ENCODE peak calls at places on chromosomes 2 and 18, in four cellular contexts. One of them, this sample, is unnamed.
A peak's percentile ranks its signal among the peaks of the same experiment; 100 is the strongest.

GRCh38 chr2:240220371-240220770 is 79.9 kb upstream of the OTOS start:
- DNase-seq in K562: no peak
- DNase-seq in WTC11: no peak
- DNase-seq in GM12878: no peak
- DNase-seq in this sample: no peak

GRCh38 chr2:26671691-26672090 is 20.8 kb upstream of the KCNK3 start:
- DNase-seq in WTC11: no peak
- DNase-seq in K562: no peak
- DNase-seq in GM12878: no peak
- DNase-seq in this sample: no peak

GRCh38 chr2:152555048-152555447 is 162.2 kb downstream of the PRPF40A start:
- DNase-seq in GM12878: no peak
- DNase-seq in K562: no peak
- DNase-seq in WTC11: no peak
- DNase-seq in this sample: no peak

GRCh38 chr18:604771-605170 is 8.0 kb downstream of the CLUL1 start:
- DNase-seq in WTC11: no peak
- DNase-seq in K562: peak; percentile 80
- DNase-seq in GM12878: no peak
- DNase-seq in this sample: no peak

GRCh38 chr18:54822872-54823845 is 5.1 kb upstream of the RAB27B start:
- DNase-seq in WTC11: no peak
- DNase-seq in K562: peak; percentile 46
- DNase-seq in GM12878: no peak
- DNase-seq in this sample: no peak

GRCh38 chr2:135600915-135601314 is 69.6 kb downstream of the R3HDM1 start:
- DNase-seq in K562: no peak
- DNase-seq in WTC11: no peak
- DNase-seq in GM12878: no peak
- DNase-seq in this sample: no peak

GRCh38 chr18:27608742-27609141 is 423.6 kb upstream of the CHST9 start:
- DNase-seq in K562: peak; percentile 1
- DNase-seq in GM12878: no peak
- DNase-seq in WTC11: no peak
- DNase-seq in this sample: no peak

GRCh38 chr2:66843856-66844255 is 408.9 kb downstream of the MEIS1 start:
- DNase-seq in GM12878: no peak
- DNase-seq in K562: no peak
- DNase-seq in WTC11: no peak
- DNase-seq in this sample: no peak

GRCh38 chr2:125312342-125312741 is 1287.3 kb downstream of the CNTNAP5 start:
- DNase-seq in K562: no peak
- DNase-seq in WTC11: no peak
- DNase-seq in GM12878: no peak
- DNase-seq in this sample: no peak

GRCh38 chr2:200135082-200135481 is 171.4 kb upstream of the SPATS2L start:
- DNase-seq in K562: no peak
- DNase-seq in GM12878: no peak
- DNase-seq in WTC11: no peak
- DNase-seq in this sample: no peak

GRCh38 chr2:68832161-68832869 is 38.9 kb downstream of the BMP10 start:
- DNase-seq in K562: peak; percentile 77
- DNase-seq in GM12878: peak; percentile 31
- DNase-seq in WTC11: no peak
- DNase-seq in this sample: no peak

GRCh38 chr2:7819860-7820259 is 862.0 kb upstream of the ID2 start:
- DNase-seq in K562: no peak
- DNase-seq in GM12878: no peak
- DNase-seq in WTC11: no peak
- DNase-seq in this sample: no peak

GRCh38 chr18:68219867-68220266 is 495.0 kb downstream of the TMX3 start:
- DNase-seq in K562: no peak
- DNase-seq in GM12878: no peak
- DNase-seq in WTC11: no peak
- DNase-seq in this sample: no peak

GRCh38 chr2:60958800-60959199 is 58.7 kb upstream of the PEX13 start:
- DNase-seq in GM12878: no peak
- DNase-seq in WTC11: no peak
- DNase-seq in K562: no peak
- DNase-seq in this sample: no peak

GRCh38 chr2:151630372-151630771 is 103.9 kb downstream of the NEB start:
- DNase-seq in GM12878: no peak
- DNase-seq in WTC11: no peak
- DNase-seq in K562: no peak
- DNase-seq in this sample: no peak

GRCh38 chr18:33576999-33577687 is 876 bp upstream of the ASXL3 start:
- DNase-seq in K562: no peak
- DNase-seq in GM12878: no peak
- DNase-seq in WTC11: no peak
- DNase-seq in this sample: no peak

GRCh38 chr2:225806105-225806504 is 406.6 kb downstream of the NYAP2 start:
- DNase-seq in K562: no peak
- DNase-seq in WTC11: no peak
- DNase-seq in GM12878: no peak
- DNase-seq in this sample: no peak

GRCh38 chr2:240259201-240259923 is 118.9 kb upstream of the OTOS start:
- DNase-seq in GM12878: no peak
- DNase-seq in K562: no peak
- DNase-seq in WTC11: no peak
- DNase-seq in this sample: peak; percentile 58

GRCh38 chr18:34760444-34760843 is 50.3 kb downstream of the DTNA start:
- DNase-seq in K562: no peak
- DNase-seq in GM12878: no peak
- DNase-seq in WTC11: no peak
- DNase-seq in this sample: no peak

GRCh38 chr2:2890901-2891300 is 486.7 kb downstream of the EIPR1 start:
- DNase-seq in GM12878: no peak
- DNase-seq in WTC11: no peak
- DNase-seq in K562: no peak
- DNase-seq in this sample: no peak

GRCh38 chr2:20135631-20136050 is 84.2 kb upstream of the LAPTM4A start:
- DNase-seq in K562: peak; percentile 72
- DNase-seq in WTC11: peak; percentile 82
- DNase-seq in GM12878: no peak
- DNase-seq in this sample: peak; percentile 89

GRCh38 chr2:133417410-133417809 is 150.9 kb downstream of the NCKAP5 start:
- DNase-seq in K562: no peak
- DNase-seq in WTC11: no peak
- DNase-seq in GM12878: no peak
- DNase-seq in this sample: no peak

GRCh38 chr2:53460347-53460746 is 307.3 kb upstream of the CHAC2 start:
- DNase-seq in K562: no peak
- DNase-seq in WTC11: no peak
- DNase-seq in GM12878: no peak
- DNase-seq in this sample: no peak

DNA sequence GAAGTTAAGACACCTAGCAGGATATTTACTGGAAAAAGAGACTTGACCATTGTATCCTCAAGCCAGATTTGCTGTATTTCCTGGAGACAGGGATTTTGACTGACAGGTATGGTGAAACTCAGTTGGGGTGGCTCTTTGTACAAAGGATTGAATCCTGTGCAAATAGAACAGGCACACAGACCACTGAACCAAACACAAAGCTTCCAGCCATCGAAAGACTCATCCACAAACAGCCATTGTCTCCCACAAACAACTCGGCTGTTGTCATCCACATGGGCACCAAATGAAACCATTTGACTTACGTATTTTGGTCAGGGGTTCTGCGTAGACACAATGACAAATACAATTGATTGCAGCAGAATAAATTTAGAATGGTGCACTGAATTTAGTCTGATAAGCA is 15.9 kb downstream of the RNF152 start:
- DNase-seq in GM12878: no peak
- DNase-seq in WTC11: no peak
- DNase-seq in K562: no peak
- DNase-seq in this sample: no peak
- TF ChIP-seq USF1 in GM12878: no peak
- TF ChIP-seq USF1 in WTC11: no peak
- TF ChIP-seq USF1 in K562: no peak
- TF ChIP-seq USF1 in this sample: no peak

GRCh38 chr18:14179306-14179705 is 47.1 kb upstream of the ZNF519 start:
- DNase-seq in WTC11: no peak
- DNase-seq in GM12878: no peak
- DNase-seq in K562: no peak
- DNase-seq in this sample: no peak
- TF ChIP-seq USF1 in WTC11: no peak
- TF ChIP-seq USF1 in GM12878: no peak
- TF ChIP-seq USF1 in K562: no peak
- TF ChIP-seq USF1 in this sample: no peak

GRCh38 chr2:217553202-217553601 is 449.6 kb downstream of the TNS1 start:
- DNase-seq in WTC11: no peak
- DNase-seq in GM12878: no peak
- DNase-seq in K562: no peak
- DNase-seq in this sample: no peak
- TF ChIP-seq USF1 in WTC11: no peak
- TF ChIP-seq USF1 in GM12878: no peak
- TF ChIP-seq USF1 in K562: no peak
- TF ChIP-seq USF1 in this sample: no peak

DNA sequence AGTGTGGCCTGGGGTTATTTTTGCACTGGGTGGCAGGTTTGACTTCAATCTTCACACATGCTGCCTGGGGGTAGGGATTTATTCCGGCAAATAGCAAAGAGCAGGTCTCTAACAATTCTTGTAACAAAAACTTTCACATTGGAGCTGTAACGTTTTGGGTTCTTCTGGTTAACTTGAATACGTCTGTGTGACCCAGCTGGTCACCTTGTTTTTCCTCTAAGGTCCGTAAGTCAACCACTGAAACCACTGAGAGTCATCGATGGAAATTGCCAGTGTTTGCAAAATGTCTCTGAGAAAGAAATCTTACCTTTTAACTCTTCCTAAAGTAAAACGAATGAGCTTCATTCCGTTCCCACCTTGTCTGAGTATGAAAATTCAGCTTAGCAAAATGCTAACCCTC is 170.8 kb upstream of the SERPINE2 start:
- DNase-seq in WTC11: no peak
- DNase-seq in GM12878: no peak
- DNase-seq in K562: no peak
- DNase-seq in this sample: no peak
- TF ChIP-seq USF1 in WTC11: no peak
- TF ChIP-seq USF1 in GM12878: no peak
- TF ChIP-seq USF1 in K562: no peak
- TF ChIP-seq USF1 in this sample: no peak

GRCh38 chr2:160612266-160612864 is 118.8 kb upstream of the RBMS1 start:
- DNase-seq in GM12878: no peak
- DNase-seq in WTC11: no peak
- DNase-seq in K562: no peak
- DNase-seq in this sample: no peak
- TF ChIP-seq USF1 in GM12878: no peak
- TF ChIP-seq USF1 in WTC11: no peak
- TF ChIP-seq USF1 in K562: no peak
- TF ChIP-seq USF1 in this sample: no peak